ENCODE peak calls at places on chromosomes 13 and 19, in seven cellular contexts. D is foreskin fibroblast, H is AG09309, J is ovary, R is heart right ventricle, K is AG04450, E is nephron progenitor cell. F is an unnamed sample.

GRCh38 chr19:11019824-11020223 is 59.0 kb downstream of the SMARCA4 start:
- DNase-seq in K (no peak), D (no peak), H (no peak), J (no peak), E (no peak), R (peak), F (no peak)

GRCh38 chr13:90008707-90009149 is 1338.8 kb upstream of the MIR17HG start:
- DNase-seq in E (no peak), D (no peak), H (no peak), J (no peak), R (no peak), K (no peak), F (no peak)

GRCh38 chr13:77009011-77009410 is 17.1 kb downstream of the CLN5 start:
- DNase-seq in D (no peak), R (no peak), H (no peak), J (no peak), E (no peak), K (no peak), F (no peak)

GRCh38 chr19:33245948-33246728 is 20.5 kb upstream of the SLC7A10 start:
- DNase-seq in H (no peak), J (no peak), E (no peak), K (no peak), R (peak), D (peak), F (no peak)

GRCh38 chr13:94318418-94318817 is 161.1 kb downstream of the DCT start:
- DNase-seq in E (no peak), R (no peak), H (no peak), D (peak), K (no peak), J (no peak), F (no peak)

GRCh38 chr13:74662895-74663294 is 528.7 kb upstream of the KLF12 start:
- DNase-seq in J (peak), D (peak), H (no peak), E (no peak), K (no peak), R (no peak), F (no peak)

GRCh38 chr13:110379905-110380341 is 72.8 kb downstream of the COL4A2 start:
- DNase-seq in R (no peak), K (no peak), H (no peak), E (no peak), J (no peak), D (peak), F (peak)

GRCh38 chr19:21128901-21129698 is 12.7 kb upstream of the ZNF431 start:
- DNase-seq in H (no peak), J (no peak), E (no peak), K (no peak), D (no peak), R (no peak), F (no peak)

GRCh38 chr13:90686438-90686837 is 661.0 kb upstream of the MIR17HG start:
- DNase-seq in R (no peak), H (peak), E (no peak), K (peak), J (no peak), D (peak), F (peak)

GRCh38 chr19:31676271-31677004 is 327.2 kb upstream of the TSHZ3 start:
- DNase-seq in H (no peak), R (no peak), K (no peak), D (no peak), J (no peak), E (no peak), F (no peak)

GRCh38 chr19:15104411-15104810 is 2.8 kb upstream of the SYDE1 start:
- DNase-seq in E (no peak), D (no peak), H (no peak), R (no peak), J (no peak), K (no peak), F (no peak)

GRCh38 chr13:43865892-43866291 is 13.6 kb downstream of the CCDC122 start:
- DNase-seq in D (peak), E (no peak), J (no peak), K (peak), R (no peak), H (peak), F (peak)

GRCh38 chr13:46359731-46360130 is 27.3 kb downstream of the RUBCNL start:
- DNase-seq in J (no peak), H (peak), R (no peak), D (peak), E (no peak), K (no peak), F (peak)

GRCh38 chr19:7355871-7356270 is 7.1 kb downstream of the ARHGEF18 start:
- DNase-seq in D (no peak), R (no peak), J (peak), H (no peak), K (no peak), E (no peak), F (no peak)

GRCh38 chr19:29476528-29476927 is 49.3 kb upstream of the VSTM2B start:
- DNase-seq in D (no peak), E (no peak), K (no peak), H (no peak), R (no peak), J (no peak), F (no peak)

GRCh38 chr19:45395524-45396388 is 9.1 kb downstream of the PPP1R13L start:
- DNase-seq in J (no peak), E (peak), R (no peak), D (no peak), H (no peak), K (no peak), F (no peak)

GRCh38 chr19:35257113-35257461 is 8.3 kb downstream of the LSR start:
- DNase-seq in R (no peak), E (no peak), H (no peak), J (no peak), D (no peak), K (no peak), F (no peak)

GRCh38 chr13:45055198-45055901 is 65.0 kb upstream of the GTF2F2 start:
- DNase-seq in K (peak), H (peak), E (no peak), D (peak), R (no peak), J (no peak), F (peak)

GRCh38 chr13:94917814-94918213 is 205.5 kb upstream of the SOX21 start:
- DNase-seq in H (no peak), D (no peak), J (no peak), K (no peak), E (peak), R (no peak), F (no peak)

GRCh38 chr13:49443327-49443688 is 556 bp downstream of the CAB39L start:
- DNase-seq in D (peak), R (no peak), H (no peak), K (no peak), J (no peak), E (no peak), F (no peak)

GRCh38 chr19:11088508-11089253 is 582 bp upstream of the LDLR start:
- DNase-seq in J (peak), R (no peak), D (no peak), K (no peak), E (no peak), H (no peak), F (no peak)

GRCh38 chr13:26709461-26709860 is 51.1 kb downstream of the GPR12 start:
- DNase-seq in D (no peak), R (no peak), K (no peak), H (no peak), E (no peak), J (no peak), F (no peak)

GRCh38 chr19:24069907-24070657 is 16.9 kb upstream of the ZNF254 start:
- DNase-seq in J (no peak), H (no peak), E (no peak), D (peak), R (no peak), K (no peak), F (no peak)

GRCh38 chr13:111407381-111408131 is 87.1 kb downstream of the TEX29 start:
- DNase-seq in R (no peak), E (no peak), H (no peak), J (no peak), K (no peak), D (no peak), F (no peak)

GRCh38 chr13:28532226-28533048 is 37.5 kb upstream of the FLT1 start:
- DNase-seq in R (peak), E (peak), J (no peak), H (no peak), D (peak), K (no peak), F (no peak)

GRCh38 chr19:29665215-29665825 is at the start of gene PLEKHF1:
- DNase-seq in R (peak), J (peak), D (peak), E (peak), K (no peak), H (no peak), F (peak)

GRCh38 chr13:30847697-30848307 is 58.3 kb upstream of the MEDAG start:
- DNase-seq in D (peak), K (peak), H (peak), R (no peak), J (no peak), E (no peak), F (peak)

DNA sequence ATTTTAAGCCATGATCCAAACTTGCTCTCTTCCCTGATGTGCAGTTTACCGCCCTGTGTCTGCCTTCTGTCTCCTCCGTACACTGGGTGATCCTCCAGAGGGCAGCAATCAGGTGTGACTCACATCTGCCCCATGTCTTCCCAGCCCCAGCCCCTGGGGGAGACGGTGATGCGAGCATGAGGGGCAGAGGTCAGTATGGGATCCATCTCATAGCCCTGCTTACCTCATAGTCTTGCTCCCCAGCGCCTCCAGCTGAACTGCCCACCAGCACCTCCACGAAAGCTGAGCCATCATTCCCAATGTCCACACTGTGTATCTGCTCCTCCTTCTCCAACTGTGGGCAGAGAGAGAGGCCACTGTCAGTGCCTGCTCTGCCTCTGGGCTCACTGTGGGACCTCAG is 14.6 kb downstream of the XRCC1 start:
- DNase-seq in E (no peak), H (no peak), K (no peak), J (no peak), R (no peak), D (peak), F (peak)
- TF ChIP-seq CTCF in E (no peak), H (peak), K (no peak), J (no peak), R (no peak), D (no peak), F (peak)

GRCh38 chr13:98761979-98762616 is 9.6 kb upstream of the SLC15A1 start:
- DNase-seq in K (no peak), D (no peak), H (no peak), R (no peak), J (no peak), E (no peak), F (no peak)
- TF ChIP-seq CTCF in K (no peak), D (no peak), H (no peak), R (no peak), J (no peak), E (no peak), F (no peak)

GRCh38 chr13:41061075-41061913 is at the start of gene WBP4:
- DNase-seq in E (peak), J (peak), H (peak), R (peak), D (peak), K (peak), F (peak)
- TF ChIP-seq CTCF in E (no peak), J (no peak), H (peak), R (no peak), D (no peak), K (peak), F (no peak)

GRCh38 chr13:23709521-23709920 is 139.3 kb downstream of the TNFRSF19 start:
- DNase-seq in R (no peak), H (no peak), J (no peak), K (no peak), E (no peak), D (peak), F (peak)
- TF ChIP-seq CTCF in R (peak), H (peak), J (no peak), K (no peak), E (no peak), D (no peak), F (peak)

GRCh38 chr19:9500796-9501195 is 2.4 kb upstream of the ZNF560 start:
- DNase-seq in H (no peak), E (no peak), R (no peak), J (no peak), K (no peak), D (no peak), F (no peak)

GRCh38 chr19:9494096-9494495 is 4.3 kb downstream of the ZNF560 start:
- DNase-seq in E (no peak), R (no peak), D (no peak), K (no peak), H (no peak), J (no peak), F (no peak)

GRCh38 chr19:9498183-9498902 is at the start of gene ZNF560:
- DNase-seq in E (no peak), K (no peak), J (no peak), D (peak), R (no peak), H (no peak), F (no peak)
- TF ChIP-seq CTCF in E (no peak), K (peak), J (no peak), D (peak), R (no peak), H (peak), F (peak)

DNA sequence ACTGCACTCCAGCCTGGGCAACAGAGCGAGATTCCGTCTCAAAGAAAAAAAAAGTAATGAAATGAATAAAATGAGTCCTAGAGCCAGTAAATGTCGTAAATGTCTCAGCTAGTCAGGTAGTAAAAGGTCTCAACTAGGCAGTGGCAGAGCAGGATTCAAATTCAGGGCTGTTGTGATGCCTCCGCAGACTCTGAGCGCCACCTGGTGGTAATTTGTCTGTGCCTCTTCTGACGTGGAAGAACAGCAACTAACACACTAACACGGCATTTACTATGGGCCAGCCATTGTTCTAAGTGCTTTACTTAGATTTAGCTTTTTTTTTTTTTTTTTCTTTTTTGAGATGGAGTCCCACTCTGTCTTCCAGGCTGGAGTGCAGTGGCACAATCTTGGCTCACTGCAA is 30.2 kb downstream of the CYP2F1 start:
- DNase-seq in E (peak), K (peak), R (peak), D (peak), J (peak), H (peak), F (peak)
- TF ChIP-seq CTCF in E (peak), K (peak), R (peak), D (peak), J (peak), H (peak), F (peak)

GRCh38 chr19:3663838-3664237 is 36.4 kb downstream of the PIP5K1C start:
- DNase-seq in K (no peak), J (no peak), R (no peak), D (no peak), E (no peak), H (no peak), F (no peak)

GRCh38 chr19:3659746-3660112 is 33.1 kb upstream of the CACTIN start:
- DNase-seq in K (no peak), D (no peak), R (no peak), H (no peak), E (no peak), J (no peak), F (no peak)

GRCh38 chr19:3660493-3661219 is 34.1 kb upstream of the CACTIN start:
- DNase-seq in H (no peak), E (no peak), D (no peak), R (no peak), J (no peak), K (no peak), F (no peak)

GRCh38 chr19:3658823-3659745 is 32.5 kb upstream of the CACTIN start:
- DNase-seq in E (no peak), R (no peak), K (no peak), J (no peak), D (no peak), H (no peak), F (no peak)

GRCh38 chr19:3661284-3662238 is 35.0 kb upstream of the CACTIN start:
- DNase-seq in E (no peak), H (no peak), K (no peak), D (no peak), J (no peak), R (no peak), F (no peak)
- TF ChIP-seq CTCF in E (no peak), H (no peak), K (no peak), D (no peak), J (no peak), R (no peak), F (no peak)

GRCh38 chr19:18912933-18913332 is 6.3 kb downstream of the COPE start:
- DNase-seq in J (no peak), D (no peak), R (no peak), K (no peak), E (no peak), H (no peak), F (no peak)

GRCh38 chr19:18913466-18913865 is 5.7 kb downstream of the COPE start:
- DNase-seq in D (no peak), E (no peak), K (no peak), H (no peak), R (no peak), J (no peak), F (no peak)

GRCh38 chr19:18919086-18919894 is at the start of the genes COPE and DDX49:
- DNase-seq in E (peak), D (peak), K (peak), R (peak), J (peak), H (peak), F (peak)

GRCh38 chr19:18919895-18920204 is 335 bp downstream of the DDX49 start:
- DNase-seq in E (no peak), D (peak), H (no peak), J (no peak), K (no peak), R (no peak), F (peak)

GRCh38 chr19:18915639-18916038 is 3.5 kb downstream of the COPE start:
- DNase-seq in R (no peak), E (peak), J (no peak), D (peak), H (no peak), K (no peak), F (peak)
- TF ChIP-seq CTCF in R (peak), E (peak), J (no peak), D (peak), H (peak), K (peak), F (peak)

GRCh38 chr19:49019242-49019932 is 2.5 kb upstream of the LHB start:
- DNase-seq in H (no peak), J (peak), K (no peak), D (peak), R (peak), E (peak), F (no peak)
- TF ChIP-seq CTCF in H (no peak), J (no peak), K (no peak), D (no peak), R (no peak), E (no peak), F (peak)